ENCODE peak calls at places on chromosomes 2 and 18, in four cellular contexts. One of them, this sample, is unnamed.

GRCh38 chr2:157748371-157749132 is 119.9 kb upstream of the ACVR1C start:
- DNase-seq in K562: no peak
- DNase-seq in tibial nerve: no peak
- DNase-seq in H7: no peak
- DNase-seq in this sample: no peak

GRCh38 chr2:223122706-223123265 is 70.8 kb downstream of the KCNE4 start:
- DNase-seq in K562: no peak
- DNase-seq in tibial nerve: no peak
- DNase-seq in H7: no peak
- DNase-seq in this sample: no peak

GRCh38 chr2:38098351-38099095 is 22.6 kb upstream of the CYP1B1 start:
- DNase-seq in K562: no peak
- DNase-seq in tibial nerve: no peak
- DNase-seq in H7: no peak
- DNase-seq in this sample: no peak

GRCh38 chr2:239853121-239853520 is 172.0 kb downstream of the NDUFA10 start:
- DNase-seq in K562: no peak
- DNase-seq in tibial nerve: no peak
- DNase-seq in H7: no peak
- DNase-seq in this sample: no peak

GRCh38 chr2:162075689-162076132 is 1.7 kb upstream of the DPP4 start:
- DNase-seq in K562: no peak
- DNase-seq in tibial nerve: no peak
- DNase-seq in H7: no peak
- DNase-seq in this sample: no peak

GRCh38 chr18:65527879-65528633 is 222.8 kb upstream of the CDH7 start:
- DNase-seq in K562: no peak
- DNase-seq in tibial nerve: no peak
- DNase-seq in H7: no peak
- DNase-seq in this sample: no peak

GRCh38 chr2:224722250-224722649 is 6.1 kb upstream of the CCDC195 start:
- DNase-seq in K562: no peak
- DNase-seq in tibial nerve: no peak
- DNase-seq in H7: no peak
- DNase-seq in this sample: no peak

GRCh38 chr18:63322908-63323634 is 3.5 kb upstream of the BCL2 start:
- DNase-seq in K562: peak; percentile 40
- DNase-seq in tibial nerve: no peak
- DNase-seq in H7: peak; percentile 67
- DNase-seq in this sample: peak; percentile 84

GRCh38 chr2:5057895-5058294 is 634.3 kb upstream of the SOX11 start:
- DNase-seq in K562: no peak
- DNase-seq in tibial nerve: no peak
- DNase-seq in H7: no peak
- DNase-seq in this sample: no peak

GRCh38 chr2:111624401-111625156 is 259.4 kb downstream of the ANAPC1 start:
- DNase-seq in K562: no peak
- DNase-seq in tibial nerve: no peak
- DNase-seq in H7: no peak
- DNase-seq in this sample: no peak

GRCh38 chr2:187768995-187769394 is 214.8 kb upstream of the TFPI start:
- DNase-seq in K562: no peak
- DNase-seq in tibial nerve: no peak
- DNase-seq in H7: no peak
- DNase-seq in this sample: no peak

GRCh38 chr2:182713611-182714010 is 2.4 kb upstream of the DNAJC10 start:
- DNase-seq in K562: no peak
- DNase-seq in tibial nerve: no peak
- DNase-seq in H7: no peak
- DNase-seq in this sample: no peak

GRCh38 chr2:72915076-72915906 is 2.0 kb upstream of the EMX1 start:
- DNase-seq in K562: no peak
- DNase-seq in tibial nerve: no peak
- DNase-seq in H7: peak; percentile 80
- DNase-seq in this sample: peak; percentile 45

GRCh38 chr2:111694690-111695089 is 189.3 kb downstream of the ANAPC1 start:
- DNase-seq in K562: no peak
- DNase-seq in tibial nerve: no peak
- DNase-seq in H7: no peak
- DNase-seq in this sample: no peak

GRCh38 chr2:182587831-182588230 is 128.2 kb upstream of the DNAJC10 start:
- DNase-seq in K562: no peak
- DNase-seq in tibial nerve: no peak
- DNase-seq in H7: no peak
- DNase-seq in this sample: no peak

GRCh38 chr2:75211371-75211770 is 12.1 kb upstream of the TACR1 start:
- DNase-seq in K562: no peak
- DNase-seq in tibial nerve: no peak
- DNase-seq in H7: no peak
- DNase-seq in this sample: no peak

GRCh38 chr2:16069933-16070647 is 129.7 kb downstream of the MYCN start:
- DNase-seq in K562: no peak
- DNase-seq in tibial nerve: peak; percentile 19
- DNase-seq in H7: peak; percentile 57
- DNase-seq in this sample: peak; percentile 71

GRCh38 chr2:135790423-135790822 is 46.6 kb downstream of the LCT start:
- DNase-seq in K562: peak; percentile 75
- DNase-seq in tibial nerve: no peak
- DNase-seq in H7: no peak
- DNase-seq in this sample: no peak

GRCh38 chr2:10369269-10370255 is 66.9 kb downstream of the HPCAL1 start:
- DNase-seq in K562: peak; percentile 75
- DNase-seq in tibial nerve: no peak
- DNase-seq in H7: no peak
- DNase-seq in this sample: no peak

GRCh38 chr18:9915291-9916066 is 1.7 kb downstream of the VAPA start:
- DNase-seq in K562: no peak
- DNase-seq in tibial nerve: no peak
- DNase-seq in H7: no peak
- DNase-seq in this sample: no peak

GRCh38 chr2:45992021-45992745 is 305.0 kb upstream of the EPAS1 start:
- DNase-seq in K562: no peak
- DNase-seq in tibial nerve: no peak
- DNase-seq in H7: no peak
- DNase-seq in this sample: no peak

GRCh38 chr2:20378891-20379519 is 28.4 kb upstream of the PUM2 start:
- DNase-seq in K562: peak; percentile 60
- DNase-seq in tibial nerve: peak; percentile 69
- DNase-seq in H7: peak; percentile 87
- DNase-seq in this sample: peak; percentile 86

GRCh38 chr2:74440378-74441110 is 1.2 kb downstream of the RTKN start:
- DNase-seq in K562: peak; percentile 98
- DNase-seq in tibial nerve: peak; percentile 77
- DNase-seq in H7: peak; percentile 99
- DNase-seq in this sample: peak; percentile 94

GRCh38 chr18:12246849-12247808 is 7.0 kb upstream of the CIDEA start:
- DNase-seq in K562: peak; percentile 63
- DNase-seq in tibial nerve: no peak
- DNase-seq in H7: peak; percentile 91
- DNase-seq in this sample: peak; percentile 82